ENCODE peak calls at places on chromosomes 2 and 18, in eight cellular contexts. One of them, this sample, is unnamed.

GRCh38 chr2:111054791-111055627 is 65.7 kb upstream of the BCL2L11 start:
- DNase-seq in HCT116: no peak
- DNase-seq in OCI-LY7: peak
- DNase-seq in activated B cell treated with CpG ODN at 0.5 μM for 24 hours: no peak
- DNase-seq in glutamatergic neuron: no peak
- DNase-seq in uterus: no peak
- DNase-seq in RWPE1: no peak
- DNase-seq in neural crest cell: no peak
- DNase-seq in this sample: no peak

GRCh38 chr2:9952286-9952737 is 819 bp downstream of the GRHL1 start:
- DNase-seq in HCT116: no peak
- DNase-seq in OCI-LY7: no peak
- DNase-seq in activated B cell treated with CpG ODN at 0.5 μM for 24 hours: no peak
- DNase-seq in glutamatergic neuron: no peak
- DNase-seq in uterus: no peak
- DNase-seq in RWPE1: no peak
- DNase-seq in neural crest cell: no peak
- DNase-seq in this sample: no peak

GRCh38 chr2:246489-247145 is 17.2 kb downstream of the SH3YL1 start:
- DNase-seq in HCT116: peak
- DNase-seq in OCI-LY7: peak
- DNase-seq in activated B cell treated with CpG ODN at 0.5 μM for 24 hours: no peak
- DNase-seq in glutamatergic neuron: no peak
- DNase-seq in uterus: no peak
- DNase-seq in RWPE1: peak
- DNase-seq in neural crest cell: peak
- DNase-seq in this sample: no peak

GRCh38 chr18:22710628-22711380 is 222.3 kb upstream of the RBBP8 start:
- DNase-seq in HCT116: no peak
- DNase-seq in OCI-LY7: no peak
- DNase-seq in activated B cell treated with CpG ODN at 0.5 μM for 24 hours: no peak
- DNase-seq in glutamatergic neuron: peak
- DNase-seq in uterus: peak
- DNase-seq in RWPE1: peak
- DNase-seq in neural crest cell: no peak
- DNase-seq in this sample: peak

GRCh38 chr2:121151311-121152109 is 133.5 kb downstream of the TFCP2L1 start:
- DNase-seq in HCT116: no peak
- DNase-seq in OCI-LY7: no peak
- DNase-seq in activated B cell treated with CpG ODN at 0.5 μM for 24 hours: no peak
- DNase-seq in glutamatergic neuron: no peak
- DNase-seq in uterus: no peak
- DNase-seq in RWPE1: peak
- DNase-seq in neural crest cell: no peak
- DNase-seq in this sample: no peak

GRCh38 chr2:230661072-230661957 is 51.3 kb upstream of the CAB39 start:
- DNase-seq in HCT116: no peak
- DNase-seq in OCI-LY7: no peak
- DNase-seq in activated B cell treated with CpG ODN at 0.5 μM for 24 hours: no peak
- DNase-seq in glutamatergic neuron: no peak
- DNase-seq in uterus: no peak
- DNase-seq in RWPE1: no peak
- DNase-seq in neural crest cell: no peak
- DNase-seq in this sample: no peak

GRCh38 chr2:170530284-170530745 is 184.8 kb upstream of the SP5 start:
- DNase-seq in HCT116: no peak
- DNase-seq in OCI-LY7: no peak
- DNase-seq in activated B cell treated with CpG ODN at 0.5 μM for 24 hours: no peak
- DNase-seq in glutamatergic neuron: peak
- DNase-seq in uterus: peak
- DNase-seq in RWPE1: no peak
- DNase-seq in neural crest cell: no peak
- DNase-seq in this sample: peak

GRCh38 chr2:16012029-16012596 is 71.8 kb downstream of the MYCN start:
- DNase-seq in HCT116: no peak
- DNase-seq in OCI-LY7: no peak
- DNase-seq in activated B cell treated with CpG ODN at 0.5 μM for 24 hours: no peak
- DNase-seq in glutamatergic neuron: no peak
- DNase-seq in uterus: no peak
- DNase-seq in RWPE1: no peak
- DNase-seq in neural crest cell: no peak
- DNase-seq in this sample: no peak

GRCh38 chr18:34809697-34810096 is 99.6 kb downstream of the DTNA start:
- DNase-seq in HCT116: peak
- DNase-seq in OCI-LY7: no peak
- DNase-seq in activated B cell treated with CpG ODN at 0.5 μM for 24 hours: no peak
- DNase-seq in glutamatergic neuron: peak
- DNase-seq in uterus: peak
- DNase-seq in RWPE1: no peak
- DNase-seq in neural crest cell: no peak
- DNase-seq in this sample: peak

GRCh38 chr2:85243101-85244072 is 84.4 kb downstream of the TGOLN2 start:
- DNase-seq in HCT116: no peak
- DNase-seq in OCI-LY7: peak
- DNase-seq in activated B cell treated with CpG ODN at 0.5 μM for 24 hours: no peak
- DNase-seq in glutamatergic neuron: peak
- DNase-seq in uterus: no peak
- DNase-seq in RWPE1: no peak
- DNase-seq in neural crest cell: peak
- DNase-seq in this sample: peak
- TF ChIP-seq CTCF in HCT116: peak
- TF ChIP-seq CTCF in OCI-LY7: peak
- TF ChIP-seq CTCF in activated B cell treated with CpG ODN at 0.5 μM for 24 hours: no peak
- TF ChIP-seq CTCF in glutamatergic neuron: peak
- TF ChIP-seq CTCF in uterus: peak
- TF ChIP-seq CTCF in RWPE1: no peak
- TF ChIP-seq CTCF in neural crest cell: peak
- TF ChIP-seq CTCF in this sample: peak

GRCh38 chr2:199463708-199464613 is 6.2 kb upstream of the SATB2 start:
- DNase-seq in HCT116: no peak
- DNase-seq in OCI-LY7: no peak
- DNase-seq in activated B cell treated with CpG ODN at 0.5 μM for 24 hours: no peak
- DNase-seq in glutamatergic neuron: no peak
- DNase-seq in uterus: no peak
- DNase-seq in RWPE1: no peak
- DNase-seq in neural crest cell: no peak
- DNase-seq in this sample: no peak
- TF ChIP-seq CTCF in HCT116: no peak
- TF ChIP-seq CTCF in OCI-LY7: peak
- TF ChIP-seq CTCF in activated B cell treated with CpG ODN at 0.5 μM for 24 hours: no peak
- TF ChIP-seq CTCF in glutamatergic neuron: peak
- TF ChIP-seq CTCF in uterus: no peak
- TF ChIP-seq CTCF in RWPE1: peak
- TF ChIP-seq CTCF in neural crest cell: peak
- TF ChIP-seq CTCF in this sample: no peak

GRCh38 chr2:6107290-6107689 is 415.1 kb downstream of the SOX11 start:
- DNase-seq in HCT116: no peak
- DNase-seq in OCI-LY7: no peak
- DNase-seq in activated B cell treated with CpG ODN at 0.5 μM for 24 hours: no peak
- DNase-seq in glutamatergic neuron: no peak
- DNase-seq in uterus: no peak
- DNase-seq in RWPE1: no peak
- DNase-seq in neural crest cell: no peak
- DNase-seq in this sample: no peak

GRCh38 chr2:6109801-6110200 is 417.6 kb downstream of the SOX11 start:
- DNase-seq in HCT116: no peak
- DNase-seq in OCI-LY7: no peak
- DNase-seq in activated B cell treated with CpG ODN at 0.5 μM for 24 hours: no peak
- DNase-seq in glutamatergic neuron: no peak
- DNase-seq in uterus: no peak
- DNase-seq in RWPE1: no peak
- DNase-seq in neural crest cell: no peak
- DNase-seq in this sample: no peak

GRCh38 chr2:6103372-6103771 is 411.2 kb downstream of the SOX11 start:
- DNase-seq in HCT116: no peak
- DNase-seq in OCI-LY7: no peak
- DNase-seq in activated B cell treated with CpG ODN at 0.5 μM for 24 hours: no peak
- DNase-seq in glutamatergic neuron: no peak
- DNase-seq in uterus: no peak
- DNase-seq in RWPE1: no peak
- DNase-seq in neural crest cell: no peak
- DNase-seq in this sample: no peak

GRCh38 chr2:6103949-6104348 is 411.8 kb downstream of the SOX11 start:
- DNase-seq in HCT116: no peak
- DNase-seq in OCI-LY7: peak
- DNase-seq in activated B cell treated with CpG ODN at 0.5 μM for 24 hours: no peak
- DNase-seq in glutamatergic neuron: no peak
- DNase-seq in uterus: no peak
- DNase-seq in RWPE1: no peak
- DNase-seq in neural crest cell: no peak
- DNase-seq in this sample: no peak
- TF ChIP-seq CTCF in HCT116: no peak
- TF ChIP-seq CTCF in OCI-LY7: peak
- TF ChIP-seq CTCF in activated B cell treated with CpG ODN at 0.5 μM for 24 hours: no peak
- TF ChIP-seq CTCF in glutamatergic neuron: no peak
- TF ChIP-seq CTCF in uterus: no peak
- TF ChIP-seq CTCF in RWPE1: no peak
- TF ChIP-seq CTCF in neural crest cell: no peak
- TF ChIP-seq CTCF in this sample: no peak

GRCh38 chr2:47519147-47519537 is 116.2 kb downstream of the MSH2 start:
- DNase-seq in HCT116: no peak
- DNase-seq in OCI-LY7: peak
- DNase-seq in activated B cell treated with CpG ODN at 0.5 μM for 24 hours: no peak
- DNase-seq in glutamatergic neuron: no peak
- DNase-seq in uterus: no peak
- DNase-seq in RWPE1: no peak
- DNase-seq in neural crest cell: no peak
- DNase-seq in this sample: no peak

GRCh38 chr2:47521666-47522285 is 118.8 kb downstream of the MSH2 start:
- DNase-seq in HCT116: no peak
- DNase-seq in OCI-LY7: peak
- DNase-seq in activated B cell treated with CpG ODN at 0.5 μM for 24 hours: no peak
- DNase-seq in glutamatergic neuron: no peak
- DNase-seq in uterus: no peak
- DNase-seq in RWPE1: no peak
- DNase-seq in neural crest cell: no peak
- DNase-seq in this sample: no peak

GRCh38 chr2:47520302-47520630 is 117.3 kb downstream of the MSH2 start:
- DNase-seq in HCT116: no peak
- DNase-seq in OCI-LY7: peak
- DNase-seq in activated B cell treated with CpG ODN at 0.5 μM for 24 hours: no peak
- DNase-seq in glutamatergic neuron: no peak
- DNase-seq in uterus: no peak
- DNase-seq in RWPE1: no peak
- DNase-seq in neural crest cell: no peak
- DNase-seq in this sample: no peak

GRCh38 chr2:47519604-47520301 is 116.8 kb downstream of the MSH2 start:
- DNase-seq in HCT116: no peak
- DNase-seq in OCI-LY7: peak
- DNase-seq in activated B cell treated with CpG ODN at 0.5 μM for 24 hours: no peak
- DNase-seq in glutamatergic neuron: no peak
- DNase-seq in uterus: no peak
- DNase-seq in RWPE1: no peak
- DNase-seq in neural crest cell: no peak
- DNase-seq in this sample: no peak

GRCh38 chr2:47520825-47521665 is 118.1 kb downstream of the MSH2 start:
- DNase-seq in HCT116: no peak
- DNase-seq in OCI-LY7: peak
- DNase-seq in activated B cell treated with CpG ODN at 0.5 μM for 24 hours: peak
- DNase-seq in glutamatergic neuron: peak
- DNase-seq in uterus: peak
- DNase-seq in RWPE1: peak
- DNase-seq in neural crest cell: no peak
- DNase-seq in this sample: peak
- TF ChIP-seq CTCF in HCT116: no peak
- TF ChIP-seq CTCF in OCI-LY7: peak
- TF ChIP-seq CTCF in activated B cell treated with CpG ODN at 0.5 μM for 24 hours: no peak
- TF ChIP-seq CTCF in glutamatergic neuron: no peak
- TF ChIP-seq CTCF in uterus: no peak
- TF ChIP-seq CTCF in RWPE1: peak
- TF ChIP-seq CTCF in neural crest cell: no peak
- TF ChIP-seq CTCF in this sample: no peak

This sample was measured in heart left ventricle.